ENCODE peak calls at places on chromosomes 3 and 15, in ten cellular contexts. One of them, this sample, is unnamed.

GRCh38 chr15:20358066-20358780 is 183.4 kb downstream of the GOLGA6L6 start:
- DNase-seq in fibroblast of lung: no peak
- DNase-seq in mucosa of descending colon: peak
- DNase-seq in stimulated activated CD8-positive, alpha-beta memory T cell treated with anti-CD3 and anti-CD28 coated beads, Interleukin-15, amount 100 ng/mL, for 4 hours: no peak
- DNase-seq in GM20000: peak
- DNase-seq in BJ: no peak
- DNase-seq in GM12892: no peak
- DNase-seq in activated gamma-delta T cell: no peak
- DNase-seq in Right ventricle myocardium superior: peak
- DNase-seq in epithelial cell of esophagus: no peak
- DNase-seq in this sample: no peak

GRCh38 chr3:46866032-46866595 is 2.9 kb upstream of the MYL3 start:
- DNase-seq in fibroblast of lung: no peak
- DNase-seq in mucosa of descending colon: no peak
- DNase-seq in stimulated activated CD8-positive, alpha-beta memory T cell treated with anti-CD3 and anti-CD28 coated beads, Interleukin-15, amount 100 ng/mL, for 4 hours: no peak
- DNase-seq in GM20000: no peak
- DNase-seq in BJ: no peak
- DNase-seq in GM12892: no peak
- DNase-seq in activated gamma-delta T cell: no peak
- DNase-seq in Right ventricle myocardium superior: peak
- DNase-seq in epithelial cell of esophagus: no peak
- DNase-seq in this sample: no peak

GRCh38 chr3:115341208-115341607 is 194.1 kb upstream of the ZBTB20 start:
- DNase-seq in fibroblast of lung: peak
- DNase-seq in mucosa of descending colon: no peak
- DNase-seq in stimulated activated CD8-positive, alpha-beta memory T cell treated with anti-CD3 and anti-CD28 coated beads, Interleukin-15, amount 100 ng/mL, for 4 hours: no peak
- DNase-seq in GM20000: no peak
- DNase-seq in BJ: no peak
- DNase-seq in GM12892: no peak
- DNase-seq in activated gamma-delta T cell: no peak
- DNase-seq in Right ventricle myocardium superior: no peak
- DNase-seq in epithelial cell of esophagus: peak
- DNase-seq in this sample: no peak

GRCh38 chr3:4548769-4549168 is 55.6 kb downstream of the ITPR1 start:
- DNase-seq in fibroblast of lung: no peak
- DNase-seq in mucosa of descending colon: no peak
- DNase-seq in stimulated activated CD8-positive, alpha-beta memory T cell treated with anti-CD3 and anti-CD28 coated beads, Interleukin-15, amount 100 ng/mL, for 4 hours: no peak
- DNase-seq in GM20000: no peak
- DNase-seq in BJ: no peak
- DNase-seq in GM12892: no peak
- DNase-seq in activated gamma-delta T cell: no peak
- DNase-seq in Right ventricle myocardium superior: no peak
- DNase-seq in epithelial cell of esophagus: no peak
- DNase-seq in this sample: no peak

GRCh38 chr15:68843425-68844311 is 23.0 kb upstream of the ANP32A start:
- DNase-seq in fibroblast of lung: peak
- DNase-seq in mucosa of descending colon: peak
- DNase-seq in stimulated activated CD8-positive, alpha-beta memory T cell treated with anti-CD3 and anti-CD28 coated beads, Interleukin-15, amount 100 ng/mL, for 4 hours: peak
- DNase-seq in GM20000: no peak
- DNase-seq in BJ: no peak
- DNase-seq in GM12892: no peak
- DNase-seq in activated gamma-delta T cell: no peak
- DNase-seq in Right ventricle myocardium superior: no peak
- DNase-seq in epithelial cell of esophagus: peak
- DNase-seq in this sample: no peak

GRCh38 chr15:61063875-61064320 is 165.2 kb downstream of the RORA start:
- DNase-seq in fibroblast of lung: no peak
- DNase-seq in mucosa of descending colon: no peak
- DNase-seq in stimulated activated CD8-positive, alpha-beta memory T cell treated with anti-CD3 and anti-CD28 coated beads, Interleukin-15, amount 100 ng/mL, for 4 hours: no peak
- DNase-seq in GM20000: no peak
- DNase-seq in BJ: no peak
- DNase-seq in GM12892: no peak
- DNase-seq in activated gamma-delta T cell: no peak
- DNase-seq in Right ventricle myocardium superior: no peak
- DNase-seq in epithelial cell of esophagus: peak
- DNase-seq in this sample: no peak

GRCh38 chr15:64209680-64210334 is 47.0 kb upstream of the PPIB start:
- DNase-seq in fibroblast of lung: peak
- DNase-seq in mucosa of descending colon: no peak
- DNase-seq in stimulated activated CD8-positive, alpha-beta memory T cell treated with anti-CD3 and anti-CD28 coated beads, Interleukin-15, amount 100 ng/mL, for 4 hours: no peak
- DNase-seq in GM20000: peak
- DNase-seq in BJ: no peak
- DNase-seq in GM12892: no peak
- DNase-seq in activated gamma-delta T cell: no peak
- DNase-seq in Right ventricle myocardium superior: no peak
- DNase-seq in epithelial cell of esophagus: peak
- DNase-seq in this sample: peak

GRCh38 chr3:196633658-196634151 is 5.8 kb upstream of the NRROS start:
- DNase-seq in fibroblast of lung: no peak
- DNase-seq in mucosa of descending colon: no peak
- DNase-seq in stimulated activated CD8-positive, alpha-beta memory T cell treated with anti-CD3 and anti-CD28 coated beads, Interleukin-15, amount 100 ng/mL, for 4 hours: no peak
- DNase-seq in GM20000: no peak
- DNase-seq in BJ: no peak
- DNase-seq in GM12892: no peak
- DNase-seq in activated gamma-delta T cell: no peak
- DNase-seq in Right ventricle myocardium superior: no peak
- DNase-seq in epithelial cell of esophagus: no peak
- DNase-seq in this sample: no peak

GRCh38 chr3:142929109-142929508 is 34.4 kb downstream of the PAQR9 start:
- DNase-seq in fibroblast of lung: peak
- DNase-seq in mucosa of descending colon: peak
- DNase-seq in stimulated activated CD8-positive, alpha-beta memory T cell treated with anti-CD3 and anti-CD28 coated beads, Interleukin-15, amount 100 ng/mL, for 4 hours: no peak
- DNase-seq in GM20000: peak
- DNase-seq in BJ: no peak
- DNase-seq in GM12892: no peak
- DNase-seq in activated gamma-delta T cell: no peak
- DNase-seq in Right ventricle myocardium superior: peak
- DNase-seq in epithelial cell of esophagus: peak
- DNase-seq in this sample: peak

GRCh38 chr15:57696146-57696545 is 10.4 kb upstream of the POLR2M start:
- DNase-seq in fibroblast of lung: no peak
- DNase-seq in mucosa of descending colon: no peak
- DNase-seq in stimulated activated CD8-positive, alpha-beta memory T cell treated with anti-CD3 and anti-CD28 coated beads, Interleukin-15, amount 100 ng/mL, for 4 hours: no peak
- DNase-seq in GM20000: no peak
- DNase-seq in BJ: no peak
- DNase-seq in GM12892: no peak
- DNase-seq in activated gamma-delta T cell: no peak
- DNase-seq in Right ventricle myocardium superior: no peak
- DNase-seq in epithelial cell of esophagus: no peak
- DNase-seq in this sample: no peak

GRCh38 chr3:170909129-170909903 is 879 bp upstream of the EIF5A2 start:
- DNase-seq in fibroblast of lung: peak
- DNase-seq in mucosa of descending colon: peak
- DNase-seq in stimulated activated CD8-positive, alpha-beta memory T cell treated with anti-CD3 and anti-CD28 coated beads, Interleukin-15, amount 100 ng/mL, for 4 hours: no peak
- DNase-seq in GM20000: no peak
- DNase-seq in BJ: peak
- DNase-seq in GM12892: no peak
- DNase-seq in activated gamma-delta T cell: no peak
- DNase-seq in Right ventricle myocardium superior: peak
- DNase-seq in epithelial cell of esophagus: peak
- DNase-seq in this sample: no peak

GRCh38 chr3:36817806-36818205 is 53.5 kb upstream of the DCLK3 start:
- DNase-seq in fibroblast of lung: no peak
- DNase-seq in mucosa of descending colon: no peak
- DNase-seq in stimulated activated CD8-positive, alpha-beta memory T cell treated with anti-CD3 and anti-CD28 coated beads, Interleukin-15, amount 100 ng/mL, for 4 hours: no peak
- DNase-seq in GM20000: no peak
- DNase-seq in BJ: no peak
- DNase-seq in GM12892: no peak
- DNase-seq in activated gamma-delta T cell: no peak
- DNase-seq in Right ventricle myocardium superior: no peak
- DNase-seq in epithelial cell of esophagus: no peak
- DNase-seq in this sample: no peak

GRCh38 chr3:134933997-134934396 is 138.9 kb downstream of the EPHB1 start:
- DNase-seq in fibroblast of lung: no peak
- DNase-seq in mucosa of descending colon: no peak
- DNase-seq in stimulated activated CD8-positive, alpha-beta memory T cell treated with anti-CD3 and anti-CD28 coated beads, Interleukin-15, amount 100 ng/mL, for 4 hours: no peak
- DNase-seq in GM20000: no peak
- DNase-seq in BJ: no peak
- DNase-seq in GM12892: no peak
- DNase-seq in activated gamma-delta T cell: no peak
- DNase-seq in Right ventricle myocardium superior: no peak
- DNase-seq in epithelial cell of esophagus: no peak
- DNase-seq in this sample: no peak

GRCh38 chr15:73464602-73465001 is 21.6 kb downstream of the REC114 start:
- DNase-seq in fibroblast of lung: no peak
- DNase-seq in mucosa of descending colon: no peak
- DNase-seq in stimulated activated CD8-positive, alpha-beta memory T cell treated with anti-CD3 and anti-CD28 coated beads, Interleukin-15, amount 100 ng/mL, for 4 hours: no peak
- DNase-seq in GM20000: no peak
- DNase-seq in BJ: no peak
- DNase-seq in GM12892: no peak
- DNase-seq in activated gamma-delta T cell: no peak
- DNase-seq in Right ventricle myocardium superior: no peak
- DNase-seq in epithelial cell of esophagus: peak
- DNase-seq in this sample: peak

This sample was measured in GM19239.